ENCODE peak calls at places on chromosome 1, in ten cellular contexts. One of them, this sample, is unnamed.

GRCh38 chr1:178541829-178542553 is 29.1 kb downstream of the TEX35 start:
- DNase-seq in IMR-90: no peak
- DNase-seq in fibroblast of mammary gland: no peak
- DNase-seq in progenitor cell of endocrine pancreas: peak; percentile 62
- DNase-seq in left ventricle myocardium inferior: no peak
- DNase-seq in HFF-Myc: no peak
- DNase-seq in activated CD8-positive, alpha-beta T cell treated with anti-CD3 and anti-CD28 coated beads for 36 hours: peak; percentile 47
- DNase-seq in fibroblast of lung: peak; percentile 7
- DNase-seq in coronary artery: no peak
- DNase-seq in MM.1S: peak; percentile 24
- DNase-seq in this sample: peak; percentile 80

GRCh38 chr1:178578541-178578940 is 65.6 kb downstream of the TEX35 start:
- DNase-seq in IMR-90: no peak
- DNase-seq in fibroblast of mammary gland: no peak
- DNase-seq in progenitor cell of endocrine pancreas: no peak
- DNase-seq in left ventricle myocardium inferior: no peak
- DNase-seq in HFF-Myc: no peak
- DNase-seq in activated CD8-positive, alpha-beta T cell treated with anti-CD3 and anti-CD28 coated beads for 36 hours: no peak
- DNase-seq in fibroblast of lung: no peak
- DNase-seq in coronary artery: no peak
- DNase-seq in MM.1S: peak; percentile 86
- DNase-seq in this sample: no peak

GRCh38 chr1:42259059-42259738 is 75.8 kb downstream of the FOXJ3 start:
- DNase-seq in IMR-90: peak; percentile 74
- DNase-seq in fibroblast of mammary gland: peak; percentile 62
- DNase-seq in progenitor cell of endocrine pancreas: no peak
- DNase-seq in left ventricle myocardium inferior: no peak
- DNase-seq in HFF-Myc: no peak
- DNase-seq in activated CD8-positive, alpha-beta T cell treated with anti-CD3 and anti-CD28 coated beads for 36 hours: no peak
- DNase-seq in fibroblast of lung: peak; percentile 82
- DNase-seq in coronary artery: no peak
- DNase-seq in MM.1S: no peak
- DNase-seq in this sample: peak; percentile 36

GRCh38 chr1:52674497-52675384 is 23.4 kb downstream of the COA7 start:
- DNase-seq in IMR-90: peak; percentile 38
- DNase-seq in fibroblast of mammary gland: no peak
- DNase-seq in progenitor cell of endocrine pancreas: no peak
- DNase-seq in left ventricle myocardium inferior: no peak
- DNase-seq in HFF-Myc: no peak
- DNase-seq in activated CD8-positive, alpha-beta T cell treated with anti-CD3 and anti-CD28 coated beads for 36 hours: no peak
- DNase-seq in fibroblast of lung: peak; percentile 46
- DNase-seq in coronary artery: no peak
- DNase-seq in MM.1S: no peak
- DNase-seq in this sample: no peak

GRCh38 chr1:154847891-154848290 is 22.2 kb downstream of the KCNN3 start:
- DNase-seq in IMR-90: no peak
- DNase-seq in fibroblast of mammary gland: no peak
- DNase-seq in progenitor cell of endocrine pancreas: no peak
- DNase-seq in left ventricle myocardium inferior: no peak
- DNase-seq in HFF-Myc: peak; percentile 22
- DNase-seq in activated CD8-positive, alpha-beta T cell treated with anti-CD3 and anti-CD28 coated beads for 36 hours: no peak
- DNase-seq in fibroblast of lung: no peak
- DNase-seq in coronary artery: no peak
- DNase-seq in MM.1S: no peak
- DNase-seq in this sample: no peak

GRCh38 chr1:208031932-208032320 is 121.0 kb upstream of the CD34 start:
- DNase-seq in IMR-90: no peak
- DNase-seq in fibroblast of mammary gland: no peak
- DNase-seq in progenitor cell of endocrine pancreas: no peak
- DNase-seq in left ventricle myocardium inferior: no peak
- DNase-seq in HFF-Myc: no peak
- DNase-seq in activated CD8-positive, alpha-beta T cell treated with anti-CD3 and anti-CD28 coated beads for 36 hours: no peak
- DNase-seq in fibroblast of lung: no peak
- DNase-seq in coronary artery: no peak
- DNase-seq in MM.1S: no peak
- DNase-seq in this sample: no peak

GRCh38 chr1:93330617-93331016 is 15.1 kb upstream of the DR1 start:
- DNase-seq in IMR-90: no peak
- DNase-seq in fibroblast of mammary gland: no peak
- DNase-seq in progenitor cell of endocrine pancreas: no peak
- DNase-seq in left ventricle myocardium inferior: no peak
- DNase-seq in HFF-Myc: no peak
- DNase-seq in activated CD8-positive, alpha-beta T cell treated with anti-CD3 and anti-CD28 coated beads for 36 hours: no peak
- DNase-seq in fibroblast of lung: no peak
- DNase-seq in coronary artery: no peak
- DNase-seq in MM.1S: no peak
- DNase-seq in this sample: no peak

GRCh38 chr1:103156966-103157365 is 48.6 kb upstream of the COL11A1 start:
- DNase-seq in IMR-90: no peak
- DNase-seq in fibroblast of mammary gland: no peak
- DNase-seq in progenitor cell of endocrine pancreas: no peak
- DNase-seq in left ventricle myocardium inferior: no peak
- DNase-seq in HFF-Myc: no peak
- DNase-seq in activated CD8-positive, alpha-beta T cell treated with anti-CD3 and anti-CD28 coated beads for 36 hours: no peak
- DNase-seq in fibroblast of lung: peak; percentile 92
- DNase-seq in coronary artery: no peak
- DNase-seq in MM.1S: no peak
- DNase-seq in this sample: no peak

GRCh38 chr1:4068076-4068475 is 168.0 kb upstream of the C1orf174 start:
- DNase-seq in IMR-90: no peak
- DNase-seq in fibroblast of mammary gland: no peak
- DNase-seq in progenitor cell of endocrine pancreas: no peak
- DNase-seq in left ventricle myocardium inferior: no peak
- DNase-seq in HFF-Myc: no peak
- DNase-seq in activated CD8-positive, alpha-beta T cell treated with anti-CD3 and anti-CD28 coated beads for 36 hours: no peak
- DNase-seq in fibroblast of lung: no peak
- DNase-seq in coronary artery: no peak
- DNase-seq in MM.1S: no peak
- DNase-seq in this sample: no peak

GRCh38 chr1:193115629-193116227 is 6.1 kb upstream of the CDC73 start:
- DNase-seq in IMR-90: peak; percentile 100
- DNase-seq in fibroblast of mammary gland: peak; percentile 99
- DNase-seq in progenitor cell of endocrine pancreas: no peak
- DNase-seq in left ventricle myocardium inferior: no peak
- DNase-seq in HFF-Myc: peak; percentile 78
- DNase-seq in activated CD8-positive, alpha-beta T cell treated with anti-CD3 and anti-CD28 coated beads for 36 hours: no peak
- DNase-seq in fibroblast of lung: peak; percentile 100
- DNase-seq in coronary artery: no peak
- DNase-seq in MM.1S: no peak
- DNase-seq in this sample: no peak

GRCh38 chr1:227437495-227438008 is 119.3 kb upstream of the CDC42BPA start:
- DNase-seq in IMR-90: peak; percentile 68
- DNase-seq in fibroblast of mammary gland: peak; percentile 71
- DNase-seq in progenitor cell of endocrine pancreas: no peak
- DNase-seq in left ventricle myocardium inferior: no peak
- DNase-seq in HFF-Myc: no peak
- DNase-seq in activated CD8-positive, alpha-beta T cell treated with anti-CD3 and anti-CD28 coated beads for 36 hours: no peak
- DNase-seq in fibroblast of lung: peak; percentile 57
- DNase-seq in coronary artery: no peak
- DNase-seq in MM.1S: peak; percentile 63
- DNase-seq in this sample: peak; percentile 50

GRCh38 chr1:6241887-6242740 is 1.9 kb upstream of the HES3 start:
- DNase-seq in IMR-90: no peak
- DNase-seq in fibroblast of mammary gland: no peak
- DNase-seq in progenitor cell of endocrine pancreas: no peak
- DNase-seq in left ventricle myocardium inferior: no peak
- DNase-seq in HFF-Myc: no peak
- DNase-seq in activated CD8-positive, alpha-beta T cell treated with anti-CD3 and anti-CD28 coated beads for 36 hours: no peak
- DNase-seq in fibroblast of lung: no peak
- DNase-seq in coronary artery: no peak
- DNase-seq in MM.1S: no peak
- DNase-seq in this sample: no peak

GRCh38 chr1:54125671-54126070 is 27.1 kb downstream of the CDCP2 start:
- DNase-seq in IMR-90: peak; percentile 26
- DNase-seq in fibroblast of mammary gland: no peak
- DNase-seq in progenitor cell of endocrine pancreas: no peak
- DNase-seq in left ventricle myocardium inferior: peak; percentile 32
- DNase-seq in HFF-Myc: no peak
- DNase-seq in activated CD8-positive, alpha-beta T cell treated with anti-CD3 and anti-CD28 coated beads for 36 hours: no peak
- DNase-seq in fibroblast of lung: no peak
- DNase-seq in coronary artery: no peak
- DNase-seq in MM.1S: no peak
- DNase-seq in this sample: no peak
- TF ChIP-seq CTCF in IMR-90: peak; percentile 45
- TF ChIP-seq CTCF in fibroblast of mammary gland: no peak
- TF ChIP-seq CTCF in progenitor cell of endocrine pancreas: no peak
- TF ChIP-seq CTCF in left ventricle myocardium inferior: peak; percentile 61
- TF ChIP-seq CTCF in HFF-Myc: no peak
- TF ChIP-seq CTCF in activated CD8-positive, alpha-beta T cell treated with anti-CD3 and anti-CD28 coated beads for 36 hours: no peak
- TF ChIP-seq CTCF in fibroblast of lung: peak; percentile 31
- TF ChIP-seq CTCF in coronary artery: no peak
- TF ChIP-seq CTCF in MM.1S: no peak
- TF ChIP-seq CTCF in this sample: no peak

GRCh38 chr1:47934243-47934805 is 62.9 kb downstream of the TRABD2B start:
- DNase-seq in IMR-90: no peak
- DNase-seq in fibroblast of mammary gland: peak; percentile 81
- DNase-seq in progenitor cell of endocrine pancreas: no peak
- DNase-seq in left ventricle myocardium inferior: peak; percentile 74
- DNase-seq in HFF-Myc: no peak
- DNase-seq in activated CD8-positive, alpha-beta T cell treated with anti-CD3 and anti-CD28 coated beads for 36 hours: no peak
- DNase-seq in fibroblast of lung: no peak
- DNase-seq in coronary artery: peak; percentile 94
- DNase-seq in MM.1S: no peak
- DNase-seq in this sample: no peak

GRCh38 chr1:47932744-47933143 is 64.4 kb downstream of the TRABD2B start:
- DNase-seq in IMR-90: no peak
- DNase-seq in fibroblast of mammary gland: no peak
- DNase-seq in progenitor cell of endocrine pancreas: no peak
- DNase-seq in left ventricle myocardium inferior: no peak
- DNase-seq in HFF-Myc: no peak
- DNase-seq in activated CD8-positive, alpha-beta T cell treated with anti-CD3 and anti-CD28 coated beads for 36 hours: no peak
- DNase-seq in fibroblast of lung: no peak
- DNase-seq in coronary artery: no peak
- DNase-seq in MM.1S: no peak
- DNase-seq in this sample: no peak

GRCh38 chr1:47935163-47935562 is 62.0 kb downstream of the TRABD2B start:
- DNase-seq in IMR-90: no peak
- DNase-seq in fibroblast of mammary gland: peak; percentile 34
- DNase-seq in progenitor cell of endocrine pancreas: no peak
- DNase-seq in left ventricle myocardium inferior: no peak
- DNase-seq in HFF-Myc: no peak
- DNase-seq in activated CD8-positive, alpha-beta T cell treated with anti-CD3 and anti-CD28 coated beads for 36 hours: no peak
- DNase-seq in fibroblast of lung: no peak
- DNase-seq in coronary artery: no peak
- DNase-seq in MM.1S: no peak
- DNase-seq in this sample: no peak

GRCh38 chr1:47930215-47930885 is 66.8 kb downstream of the TRABD2B start:
- DNase-seq in IMR-90: no peak
- DNase-seq in fibroblast of mammary gland: no peak
- DNase-seq in progenitor cell of endocrine pancreas: no peak
- DNase-seq in left ventricle myocardium inferior: no peak
- DNase-seq in HFF-Myc: no peak
- DNase-seq in activated CD8-positive, alpha-beta T cell treated with anti-CD3 and anti-CD28 coated beads for 36 hours: no peak
- DNase-seq in fibroblast of lung: no peak
- DNase-seq in coronary artery: no peak
- DNase-seq in MM.1S: no peak
- DNase-seq in this sample: no peak

DNA sequence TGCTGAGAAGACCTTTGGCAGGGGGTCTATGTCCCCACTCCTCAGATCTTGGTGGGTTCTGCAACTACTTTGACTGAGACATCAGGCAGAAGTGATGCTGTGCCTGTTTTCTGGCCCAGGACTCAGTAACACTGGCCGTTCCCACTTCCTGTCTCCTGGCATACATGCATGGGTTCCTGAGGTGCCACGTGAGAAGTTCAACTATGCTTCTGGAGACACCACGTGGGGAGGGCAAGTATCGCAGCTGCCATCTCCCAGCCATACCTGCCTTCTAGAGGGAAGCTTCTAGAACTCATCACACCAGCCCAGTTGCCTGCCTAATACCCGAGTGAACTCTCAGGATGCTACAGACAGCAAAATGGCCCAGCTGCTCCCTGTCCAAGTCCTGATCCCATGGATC is 65.8 kb downstream of the TRABD2B start:
- DNase-seq in IMR-90: no peak
- DNase-seq in fibroblast of mammary gland: no peak
- DNase-seq in progenitor cell of endocrine pancreas: no peak
- DNase-seq in left ventricle myocardium inferior: no peak
- DNase-seq in HFF-Myc: no peak
- DNase-seq in activated CD8-positive, alpha-beta T cell treated with anti-CD3 and anti-CD28 coated beads for 36 hours: peak; percentile 6
- DNase-seq in fibroblast of lung: no peak
- DNase-seq in coronary artery: no peak
- DNase-seq in MM.1S: peak; percentile 19
- DNase-seq in this sample: no peak
- TF ChIP-seq CTCF in IMR-90: peak; percentile 1
- TF ChIP-seq CTCF in fibroblast of mammary gland: no peak
- TF ChIP-seq CTCF in progenitor cell of endocrine pancreas: peak; percentile 18
- TF ChIP-seq CTCF in left ventricle myocardium inferior: peak; percentile 17
- TF ChIP-seq CTCF in HFF-Myc: peak; percentile 37
- TF ChIP-seq CTCF in activated CD8-positive, alpha-beta T cell treated with anti-CD3 and anti-CD28 coated beads for 36 hours: no peak
- TF ChIP-seq CTCF in fibroblast of lung: no peak
- TF ChIP-seq CTCF in coronary artery: no peak
- TF ChIP-seq CTCF in MM.1S: peak; percentile 21
- TF ChIP-seq CTCF in this sample: no peak

GRCh38 chr1:13573586-13573985 is 10.0 kb upstream of the PDPN start:
- DNase-seq in IMR-90: no peak
- DNase-seq in fibroblast of mammary gland: no peak
- DNase-seq in progenitor cell of endocrine pancreas: no peak
- DNase-seq in left ventricle myocardium inferior: no peak
- DNase-seq in HFF-Myc: no peak
- DNase-seq in activated CD8-positive, alpha-beta T cell treated with anti-CD3 and anti-CD28 coated beads for 36 hours: no peak
- DNase-seq in fibroblast of lung: no peak
- DNase-seq in coronary artery: no peak
- DNase-seq in MM.1S: no peak
- DNase-seq in this sample: no peak

GRCh38 chr1:13570924-13571323 is 12.7 kb upstream of the PDPN start:
- DNase-seq in IMR-90: no peak
- DNase-seq in fibroblast of mammary gland: no peak
- DNase-seq in progenitor cell of endocrine pancreas: no peak
- DNase-seq in left ventricle myocardium inferior: no peak
- DNase-seq in HFF-Myc: no peak
- DNase-seq in activated CD8-positive, alpha-beta T cell treated with anti-CD3 and anti-CD28 coated beads for 36 hours: peak; percentile 6
- DNase-seq in fibroblast of lung: no peak
- DNase-seq in coronary artery: no peak
- DNase-seq in MM.1S: no peak
- DNase-seq in this sample: no peak
- TF ChIP-seq CTCF in IMR-90: no peak
- TF ChIP-seq CTCF in fibroblast of mammary gland: peak; percentile 51
- TF ChIP-seq CTCF in progenitor cell of endocrine pancreas: peak; percentile 25
- TF ChIP-seq CTCF in left ventricle myocardium inferior: peak; percentile 55
- TF ChIP-seq CTCF in HFF-Myc: no peak
- TF ChIP-seq CTCF in activated CD8-positive, alpha-beta T cell treated with anti-CD3 and anti-CD28 coated beads for 36 hours: peak; percentile 59
- TF ChIP-seq CTCF in fibroblast of lung: peak; percentile 16
- TF ChIP-seq CTCF in coronary artery: no peak
- TF ChIP-seq CTCF in MM.1S: peak; percentile 41
- TF ChIP-seq CTCF in this sample: peak; percentile 27

GRCh38 chr1:59316497-59317128 is 19.7 kb downstream of the FGGY start:
- DNase-seq in IMR-90: peak; percentile 70
- DNase-seq in fibroblast of mammary gland: no peak
- DNase-seq in progenitor cell of endocrine pancreas: no peak
- DNase-seq in left ventricle myocardium inferior: no peak
- DNase-seq in HFF-Myc: no peak
- DNase-seq in activated CD8-positive, alpha-beta T cell treated with anti-CD3 and anti-CD28 coated beads for 36 hours: peak; percentile 20
- DNase-seq in fibroblast of lung: peak; percentile 96
- DNase-seq in coronary artery: no peak
- DNase-seq in MM.1S: no peak
- DNase-seq in this sample: no peak
- TF ChIP-seq CTCF in IMR-90: no peak
- TF ChIP-seq CTCF in fibroblast of mammary gland: no peak
- TF ChIP-seq CTCF in progenitor cell of endocrine pancreas: no peak
- TF ChIP-seq CTCF in left ventricle myocardium inferior: no peak
- TF ChIP-seq CTCF in HFF-Myc: no peak
- TF ChIP-seq CTCF in activated CD8-positive, alpha-beta T cell treated with anti-CD3 and anti-CD28 coated beads for 36 hours: no peak
- TF ChIP-seq CTCF in fibroblast of lung: no peak
- TF ChIP-seq CTCF in coronary artery: no peak
- TF ChIP-seq CTCF in MM.1S: no peak
- TF ChIP-seq CTCF in this sample: no peak